ENCODE peak calls at places on chromosomes 1 and 21, in six cellular contexts. G is CD4-positive, alpha-beta T cell; U is HCT116; D is thoracic aorta; E is suprapubic skin; F is caudate nucleus. O is an unnamed sample.

GRCh38 chr1:87648720-87649119 is 320.0 kb downstream of the LMO4 start:
- DNase-seq in G (no peak), U (no peak), D (no peak), E (no peak), F (no peak), O (no peak)

GRCh38 chr1:93616996-93617669 is 64.5 kb downstream of the BCAR3 start:
- DNase-seq in G (no peak), U (no peak), D (peak), E (no peak), F (peak), O (peak)

GRCh38 chr21:37557261-37557950 is 190.8 kb downstream of the DYRK1A start:
- DNase-seq in G (no peak), U (no peak), D (no peak), E (no peak), F (no peak), O (no peak)

GRCh38 chr1:47482783-47483182 is 44.9 kb downstream of the FOXD2 start:
- DNase-seq in G (no peak), U (no peak), D (no peak), E (no peak), F (no peak), O (no peak)

GRCh38 chr1:221993444-221993948 is 251.6 kb upstream of the DUSP10 start:
- DNase-seq in G (no peak), U (no peak), D (no peak), E (no peak), F (no peak), O (no peak)

GRCh38 chr21:41709965-41710822 is 56.7 kb downstream of the RIPK4 start:
- DNase-seq in G (no peak), U (no peak), D (no peak), E (no peak), F (no peak), O (no peak)

GRCh38 chr1:47191940-47192457 is 2.2 kb upstream of the PDZK1IP1 start:
- DNase-seq in G (no peak), U (no peak), D (no peak), E (peak), F (no peak), O (no peak)

GRCh38 chr1:223312705-223313414 is 51.1 kb downstream of the SUSD4 start:
- DNase-seq in G (no peak), U (no peak), D (no peak), E (no peak), F (no peak), O (no peak)

GRCh38 chr1:195804547-195804946 is 803.7 kb downstream of the KCNT2 start:
- DNase-seq in G (no peak), U (no peak), D (no peak), E (no peak), F (no peak), O (peak)

GRCh38 chr1:212256404-212256803 is 28.8 kb upstream of the PPP2R5A start:
- DNase-seq in G (no peak), U (no peak), D (no peak), E (no peak), F (no peak), O (no peak)

GRCh38 chr1:44810101-44810761 is 1.9 kb downstream of the BTBD19 start:
- DNase-seq in G (no peak), U (no peak), D (no peak), E (peak), F (no peak), O (no peak)

GRCh38 chr1:205296154-205296553 is 25.4 kb downstream of the NUAK2 start:
- DNase-seq in G (no peak), U (no peak), D (no peak), E (no peak), F (no peak), O (no peak)

GRCh38 chr1:205291577-205291976 is 30.0 kb downstream of the NUAK2 start:
- DNase-seq in G (no peak), U (no peak), D (no peak), E (no peak), F (no peak), O (no peak)

GRCh38 chr1:205294914-205295310 is 26.6 kb downstream of the NUAK2 start:
- DNase-seq in G (no peak), U (no peak), D (no peak), E (no peak), F (no peak), O (no peak)

GRCh38 chr1:205294175-205294913 is 27.2 kb downstream of the NUAK2 start:
- DNase-seq in G (no peak), U (no peak), D (no peak), E (no peak), F (no peak), O (peak)

DNA sequence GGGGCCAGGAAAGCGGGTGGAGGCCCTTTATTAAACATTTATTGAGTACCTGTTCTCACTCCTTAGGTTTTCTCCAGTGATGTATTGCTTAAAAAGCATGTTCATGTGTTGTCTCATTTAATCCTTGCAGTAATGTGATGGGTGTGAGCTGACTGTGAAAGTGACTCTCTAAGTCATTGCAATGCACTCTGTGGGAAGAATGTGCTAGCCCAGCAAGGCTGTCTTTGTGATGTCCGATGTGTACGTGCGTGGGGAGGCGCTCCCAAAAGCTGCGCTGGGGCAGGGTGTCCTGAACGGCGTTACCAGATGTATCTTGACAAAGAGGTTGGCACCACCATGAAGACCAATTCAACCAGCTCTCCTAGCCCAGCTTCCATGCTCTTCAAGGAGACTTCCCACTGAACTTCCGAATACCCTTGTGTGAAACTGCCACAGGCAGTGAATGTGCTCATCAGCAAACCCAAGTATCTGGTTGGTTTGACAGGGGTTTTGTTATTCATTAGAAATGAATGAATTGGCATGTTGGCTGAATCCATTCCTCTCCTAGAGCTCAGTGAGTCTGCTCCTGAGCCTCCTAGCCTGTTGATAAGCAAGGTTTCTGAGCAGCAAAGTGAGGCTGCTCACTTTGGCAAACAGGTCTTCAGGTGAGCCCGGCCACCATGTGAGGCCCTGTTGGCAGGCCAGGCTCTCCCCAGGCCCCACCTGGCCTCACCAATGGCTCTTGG is 28.0 kb downstream of the NUAK2 start:
- DNase-seq in G (no peak), U (no peak), D (no peak), E (no peak), F (no peak), O (no peak)
- H3K27ac ChIP-seq in G (no peak), U (peak), D (no peak), E (no peak), F (no peak), O (peak)

DNA sequence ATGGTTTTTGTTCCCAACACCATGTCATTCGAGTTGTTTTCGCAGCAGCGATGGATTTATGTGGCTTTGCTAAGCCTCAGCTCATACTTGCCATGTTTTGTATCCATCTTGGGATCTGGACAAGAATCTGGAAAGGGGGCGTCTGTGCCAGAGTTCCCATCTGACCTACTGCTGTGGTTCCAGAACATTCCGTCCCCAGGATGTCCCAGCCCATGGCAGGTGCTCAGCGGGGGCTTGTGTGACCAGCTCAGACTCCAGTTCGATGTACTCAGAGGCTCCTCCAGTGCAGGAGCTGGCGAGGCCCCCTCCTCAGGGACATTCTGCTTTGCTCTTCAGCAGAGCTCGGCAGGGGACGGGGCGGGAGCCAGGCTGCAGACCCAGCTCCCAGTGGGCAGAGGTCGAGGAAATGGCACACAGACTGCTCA is 24.0 kb upstream of the ADARB1 start:
- DNase-seq in G (no peak), U (no peak), D (peak), E (peak), F (no peak), O (no peak)
- H3K27ac ChIP-seq in G (no peak), U (no peak), D (peak), E (peak), F (no peak), O (no peak)

DNA sequence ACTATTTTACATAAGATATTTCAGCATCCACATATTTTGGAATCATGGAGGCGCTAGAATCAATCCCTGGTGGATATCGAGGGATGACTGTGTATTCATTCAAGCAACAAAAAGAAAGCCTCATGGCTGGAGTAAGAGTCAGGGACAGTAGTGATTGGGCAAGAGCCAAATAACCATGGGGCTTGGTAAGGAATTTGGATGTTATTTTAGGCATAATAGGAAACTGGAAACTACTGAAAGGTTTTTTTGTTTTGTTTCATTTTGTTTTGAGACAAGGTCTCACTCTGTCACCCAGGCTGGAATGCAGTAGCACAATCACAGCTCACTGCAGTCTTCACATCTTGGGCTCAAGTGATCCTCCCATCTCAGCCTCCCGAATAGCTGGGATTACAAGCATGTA is 33.8 kb upstream of the EYA3 start:
- DNase-seq in G (no peak), U (no peak), D (no peak), E (no peak), F (no peak), O (no peak)
- H3K27ac ChIP-seq in G (no peak), U (no peak), D (no peak), E (no peak), F (no peak), O (no peak)

DNA sequence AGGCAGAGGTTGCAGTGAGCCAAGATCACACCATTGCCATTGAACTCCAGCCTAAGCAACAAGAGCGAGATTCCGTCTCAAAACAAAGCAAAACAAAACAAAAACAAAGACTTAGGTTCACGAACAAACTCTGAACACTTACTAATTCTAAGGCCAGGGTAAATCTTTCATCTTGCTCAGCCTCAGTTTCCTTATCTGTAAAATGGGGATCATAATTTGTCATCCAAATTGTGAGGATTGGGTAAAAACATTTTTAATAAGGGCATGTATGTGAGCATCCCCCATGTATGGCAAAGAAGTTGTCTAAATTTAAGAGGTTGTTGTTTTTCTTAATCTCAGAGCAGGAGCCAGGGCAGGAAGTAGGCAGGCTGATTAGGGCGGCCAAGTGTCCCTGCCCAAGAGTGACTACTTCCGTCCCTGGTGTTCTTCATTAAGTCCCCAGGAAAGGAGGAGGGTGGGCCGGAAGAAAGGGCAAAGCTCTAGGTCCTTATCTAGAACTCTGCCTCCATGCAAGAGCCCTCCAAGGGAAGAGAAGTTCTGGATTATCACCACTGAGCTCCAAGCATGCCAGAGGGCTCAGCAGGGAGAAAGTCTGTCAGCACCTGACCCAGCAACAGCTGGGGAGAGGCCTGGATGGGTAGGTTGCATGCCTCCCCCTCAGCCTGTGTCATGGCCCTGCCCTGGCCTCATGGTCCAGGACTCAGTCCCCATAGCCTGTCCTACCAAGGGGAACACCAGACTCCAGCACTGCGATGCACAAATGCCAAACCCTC is 49.9 kb upstream of the CLIC4 start:
- DNase-seq in G (no peak), U (no peak), D (no peak), E (no peak), F (no peak), O (no peak)
- H3K27ac ChIP-seq in G (no peak), U (no peak), D (peak), E (no peak), F (no peak), O (no peak)

O was measured in RWPE1.